ENCODE peak calls at places on chromosomes 4 and X, in six cellular contexts. O is spleen, S is stomach, P is sigmoid colon, N is prostate gland, H is transverse colon. E is an unnamed sample.

GRCh38 chr4:65416875-65417274 is 253.4 kb downstream of the EPHA5 start:
- DNase-seq in P (no peak), S (peak; percentile 92), N (no peak), H (peak; percentile 17), O (no peak), E (no peak)

GRCh38 chr4:186953601-186954260 is 230.1 kb upstream of the FAT1 start:
- DNase-seq in P (no peak), S (no peak), N (no peak), O (no peak), H (no peak), E (no peak)

GRCh38 chr4:112082954-112083586 is 62.2 kb upstream of the FAM241A start:
- DNase-seq in P (no peak), S (no peak), H (no peak), N (no peak), O (no peak), E (no peak)

GRCh38 chr4:26087108-26087507 is 173.1 kb downstream of the SMIM20 start:
- DNase-seq in O (no peak), H (no peak), S (no peak), N (no peak), P (no peak), E (no peak)

GRCh38 chr4:154549894-154550790 is at the start of gene PLRG1:
- DNase-seq in S (peak; percentile 98), N (peak; percentile 93), H (peak; percentile 97), P (peak; percentile 98), O (peak; percentile 99), E (peak; percentile 97)

GRCh38 chr4:175871774-175872405 is 59.8 kb upstream of the GPM6A start:
- DNase-seq in N (no peak), H (no peak), S (no peak), P (no peak), O (no peak), E (no peak)

GRCh38 chr4:30847157-30847556 is 127.0 kb downstream of the PCDH7 start:
- DNase-seq in O (no peak), H (no peak), P (no peak), N (no peak), S (no peak), E (no peak)

GRCh38 chr4:184287697-184288255 is 70.1 kb upstream of the ENPP6 start:
- DNase-seq in O (no peak), S (peak; percentile 74), P (no peak), N (peak; percentile 94), H (peak; percentile 40), E (no peak)

GRCh38 chrX:63581390-63581789 is 203.6 kb downstream of the ARHGEF9 start:
- DNase-seq in S (no peak), N (no peak), O (no peak), H (no peak), P (no peak), E (no peak)

GRCh38 chr4:6873291-6873690 is 36.3 kb upstream of the TBC1D14 start:
- DNase-seq in S (no peak), H (no peak), O (no peak), N (no peak), P (no peak), E (no peak)

GRCh38 chr4:101977096-101977495 is 186.6 kb downstream of the BANK1 start:
- DNase-seq in H (no peak), N (peak; percentile 20), O (no peak), S (no peak), P (no peak), E (no peak)

GRCh38 chr4:185817403-185817818 is 5.4 kb upstream of the SORBS2 start:
- DNase-seq in P (no peak), N (peak; percentile 67), S (peak; percentile 95), O (no peak), H (peak; percentile 61), E (no peak)

GRCh38 chrX:11591712-11592351 is 73.9 kb downstream of the ARHGAP6 start:
- DNase-seq in N (no peak), O (no peak), H (no peak), P (no peak), S (no peak), E (no peak)

GRCh38 chrX:149497626-149498025 is 7.5 kb downstream of the IDS start:
- DNase-seq in O (no peak), N (no peak), P (no peak), H (no peak), S (no peak), E (no peak)

GRCh38 chr4:185820119-185821028 is 8.4 kb upstream of the SORBS2 start:
- DNase-seq in N (no peak), P (no peak), H (no peak), S (peak; percentile 78), O (no peak), E (no peak)

GRCh38 chrX:43866423-43866822 is 15.8 kb downstream of the MAOB start:
- DNase-seq in N (no peak), P (no peak), O (no peak), H (no peak), S (no peak), E (no peak)

GRCh38 chr4:66376921-66377320 is 706.6 kb upstream of the EPHA5 start:
- DNase-seq in H (no peak), P (no peak), N (no peak), O (no peak), S (no peak), E (no peak)

GRCh38 chrX:148811236-148811635 is 310.8 kb downstream of the AFF2 start:
- DNase-seq in P (no peak), S (no peak), N (no peak), O (no peak), H (no peak), E (no peak)

GRCh38 chr4:91837608-91838029 is 466.1 kb upstream of the GRID2 start:
- DNase-seq in H (no peak), S (no peak), P (no peak), N (no peak), O (no peak), E (no peak)

GRCh38 chrX:134999469-134999868 is 8.7 kb downstream of the SMIM10 start:
- DNase-seq in O (no peak), H (no peak), N (no peak), P (no peak), S (no peak), E (no peak)

GRCh38 chr4:38368612-38369011 is 295.4 kb upstream of the KLF3 start:
- DNase-seq in S (no peak), O (no peak), H (no peak), N (no peak), P (no peak), E (no peak)

GRCh38 chr4:95092762-95093161 is 335.0 kb downstream of the BMPR1B start:
- DNase-seq in O (no peak), P (no peak), S (no peak), N (no peak), H (no peak), E (no peak)

GRCh38 chrX:11464836-11465458 is 171.7 kb downstream of the AMELX start:
- DNase-seq in H (no peak), P (no peak), O (no peak), N (no peak), S (no peak), E (no peak)

GRCh38 chrX:129706395-129707072 is 32.2 kb upstream of the XPNPEP2 start:
- DNase-seq in H (no peak), N (no peak), S (peak; percentile 45), O (no peak), P (no peak), E (no peak)

GRCh38 chr4:24105183-24106039 is 215.6 kb upstream of the PPARGC1A start:
- DNase-seq in N (no peak), O (no peak), P (no peak), S (no peak), H (no peak), E (no peak)

GRCh38 chrX:16946971-16947562 is 609 bp downstream of the REPS2 start:
- DNase-seq in S (peak; percentile 41), N (peak; percentile 4), H (peak; percentile 23), O (peak; percentile 85), P (peak; percentile 66), E (no peak)

GRCh38 chr4:175090116-175090515 is 172.0 kb downstream of the ADAM29 start:
- DNase-seq in P (no peak), H (no peak), S (no peak), O (no peak), N (no peak), E (no peak)

DNA sequence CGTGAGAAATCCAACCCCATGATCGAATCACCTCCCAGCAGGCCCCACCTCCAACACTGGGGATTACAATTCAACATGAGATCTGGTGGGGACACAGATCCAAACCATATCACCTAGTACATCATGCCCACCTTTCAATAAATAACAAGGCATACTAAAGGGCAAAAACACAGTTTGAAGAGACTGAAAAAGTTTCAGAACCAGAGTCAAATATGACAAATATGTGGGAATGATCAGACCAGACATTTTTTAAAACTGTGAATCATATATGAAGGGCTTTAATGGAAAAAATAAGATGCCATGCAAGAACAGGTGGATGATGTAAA is 167.3 kb downstream of the CAMK2D start:
- DNase-seq in H (no peak), N (no peak), P (no peak), S (no peak), O (no peak), E (no peak)
- H3K27ac ChIP-seq in H (no peak overlapping the region), N (no peak overlapping the region), P (no peak overlapping the region), S (no peak overlapping the region), O (peak overlapping the region; percentile 5), E (no peak overlapping the region)

GRCh38 chrX:39039890-39040289 is 238.6 kb downstream of the MID1IP1 start:
- DNase-seq in S (no peak), O (no peak), P (no peak), N (no peak), H (no peak), E (no peak)

GRCh38 chrX:39049975-39050374 is 248.7 kb downstream of the MID1IP1 start:
- DNase-seq in N (no peak), O (no peak), S (no peak), H (no peak), P (no peak), E (no peak)

GRCh38 chrX:39047174-39047573 is 245.9 kb downstream of the MID1IP1 start:
- DNase-seq in S (no peak), H (no peak), P (no peak), O (no peak), N (no peak), E (no peak)

GRCh38 chrX:39043838-39044550 is 242.7 kb downstream of the MID1IP1 start:
- DNase-seq in S (no peak), P (no peak), O (no peak), N (no peak), H (no peak), E (no peak)
- TF ChIP-seq POLR2AphosphoS5 in S (no peak), P (no peak), O (no peak), N (no peak), H (no peak), E (no peak)

GRCh38 chr4:147780137-147780777 is 48.4 kb downstream of the ARHGAP10 start:
- DNase-seq in H (peak; percentile 39), N (no peak), O (no peak), S (no peak), P (no peak), E (no peak)

GRCh38 chr4:147778942-147779341 is 47.1 kb downstream of the ARHGAP10 start:
- DNase-seq in N (no peak), S (no peak), H (no peak), O (no peak), P (no peak), E (no peak)

GRCh38 chr4:147777456-147778091 is 45.7 kb downstream of the ARHGAP10 start:
- DNase-seq in S (no peak), P (no peak), O (no peak), H (no peak), N (no peak), E (no peak)

GRCh38 chr4:147776600-147777175 is 44.8 kb downstream of the ARHGAP10 start:
- DNase-seq in S (no peak), P (no peak), H (no peak), N (no peak), O (no peak), E (no peak)

GRCh38 chr4:147779449-147779848 is 47.6 kb downstream of the ARHGAP10 start:
- DNase-seq in O (no peak), N (no peak), P (no peak), H (no peak), S (no peak), E (no peak)
- H3K4me1 ChIP-seq in O (peaks cover 5% of the 10 kb centered on the region), N (no peaks in the 10 kb centered on the region), P (peaks cover 58% of the 10 kb centered on the region), H (peaks cover 6% of the 10 kb centered on the region), S (peaks cover 24% of the 10 kb centered on the region), E (peaks cover 44% of the 10 kb centered on the region)

GRCh38 chrX:39931554-39932282 is 166.0 kb downstream of the BCOR start:
- DNase-seq in S (no peak), H (no peak), P (no peak), O (no peak), N (no peak), E (no peak)
- H3K27ac ChIP-seq in S (no peak overlapping the region), H (no peak overlapping the region), P (no peak overlapping the region), O (peak overlapping the region; percentile 52), N (no peak overlapping the region), E (no peak overlapping the region)

E was measured in suprapubic skin.